ENCODE peak calls at places on chromosome 15, in nine cellular contexts. G is natural killer cell; B is LoVo; J is H4; E is NCI-H1105 treated with DMSO at 0.1 percent for 48 hours; U is A549; K is neural crest cell; D is SK-N-SH; S is activated naive CD4-positive, alpha-beta T cell treated with Interleukin-2 at 50 U/mL for 16 hours. T is an unnamed sample.

GRCh38 chr15:74044267-74045110 is 37.9 kb downstream of the GOLGA6A start:
- DNase-seq in B (no peak), E (no peak), S (no peak), U (no peak), G (no peak), K (no peak), D (no peak), J (no peak), T (no peak)

GRCh38 chr15:62365795-62366442 is 200.8 kb upstream of the C2CD4B start:
- DNase-seq in J (peak), E (peak), U (no peak), D (no peak), B (peak), K (no peak), G (no peak), S (no peak), T (no peak)

GRCh38 chr15:70049115-70049514 is 48.6 kb downstream of the TLE3 start:
- DNase-seq in J (no peak), E (no peak), S (no peak), K (no peak), U (no peak), B (no peak), D (no peak), G (no peak), T (no peak)

GRCh38 chr15:31367730-31368344 is 41.2 kb downstream of the KLF13 start:
- DNase-seq in B (no peak), U (no peak), J (no peak), S (peak), E (no peak), D (no peak), K (no peak), G (no peak), T (no peak)

GRCh38 chr15:58307313-58307961 is 124.4 kb upstream of the LIPC start:
- DNase-seq in J (no peak), B (no peak), E (peak), U (no peak), D (peak), K (no peak), G (no peak), S (no peak), T (no peak)

GRCh38 chr15:80878242-80878866 is 99.2 kb downstream of the CEMIP start:
- DNase-seq in K (no peak), D (no peak), B (no peak), S (no peak), U (no peak), G (no peak), J (no peak), E (no peak), T (peak)

GRCh38 chr15:39135989-39136388 is 444.9 kb upstream of the THBS1 start:
- DNase-seq in G (no peak), S (no peak), U (no peak), D (no peak), B (no peak), E (no peak), K (no peak), J (peak), T (peak)

GRCh38 chr15:51623386-51623938 is 891 bp upstream of the DMXL2 start:
- DNase-seq in U (no peak), G (no peak), S (no peak), K (no peak), B (peak), E (no peak), D (no peak), J (no peak), T (no peak)

GRCh38 chr15:57053470-57053869 is 135.0 kb downstream of the TCF12 start:
- DNase-seq in U (no peak), G (no peak), D (no peak), B (no peak), S (no peak), E (no peak), K (no peak), J (no peak), T (no peak)

GRCh38 chr15:65653781-65654521 is 32.2 kb downstream of the SLC24A1 start:
- DNase-seq in J (no peak), S (no peak), E (no peak), U (no peak), D (no peak), K (no peak), B (peak), G (no peak), T (peak)

GRCh38 chr15:48790716-48791115 is 20.2 kb downstream of the CEP152 start:
- DNase-seq in J (no peak), K (no peak), B (no peak), D (no peak), S (no peak), E (no peak), G (no peak), U (no peak), T (no peak)

GRCh38 chr15:97875513-97876285 is 84.8 kb upstream of the ARRDC4 start:
- DNase-seq in K (no peak), J (no peak), B (peak), D (peak), U (no peak), G (no peak), S (no peak), E (no peak), T (no peak)

GRCh38 chr15:57364282-57365007 is 11.9 kb upstream of the CGNL1 start:
- DNase-seq in S (no peak), B (no peak), D (no peak), J (no peak), U (no peak), G (no peak), E (no peak), K (no peak), T (peak)

GRCh38 chr15:78644979-78645378 is 4.0 kb upstream of the CHRNB4 start:
- DNase-seq in J (no peak), E (no peak), G (no peak), S (no peak), K (no peak), D (no peak), U (no peak), B (no peak), T (no peak)

GRCh38 chr15:73852507-73852906 is 20.9 kb upstream of the TBC1D21 start:
- DNase-seq in E (no peak), K (no peak), D (no peak), J (no peak), G (no peak), S (no peak), B (no peak), U (no peak), T (no peak)

GRCh38 chr15:75237316-75237982 is 20.7 kb upstream of the GOLGA6C start:
- DNase-seq in K (no peak), D (no peak), U (no peak), E (no peak), J (no peak), B (no peak), G (no peak), S (no peak), T (no peak)

GRCh38 chr15:77440378-77440999 is 19.8 kb downstream of the HMG20A start:
- DNase-seq in K (no peak), G (no peak), D (no peak), U (no peak), S (no peak), J (peak), B (peak), E (no peak), T (peak)

GRCh38 chr15:85972805-85973540 is 106.7 kb upstream of the AGBL1 start:
- DNase-seq in U (no peak), E (no peak), S (no peak), B (no peak), D (no peak), G (no peak), K (no peak), J (no peak), T (no peak)

GRCh38 chr15:69609176-69609575 is 156.6 kb downstream of the RPLP1 start:
- DNase-seq in K (no peak), B (no peak), S (no peak), J (peak), E (no peak), G (no peak), D (no peak), U (no peak), T (peak)

GRCh38 chr15:36797128-36797527 is 217.7 kb downstream of the CDIN1 start:
- DNase-seq in D (no peak), S (no peak), U (no peak), K (no peak), J (no peak), E (no peak), B (peak), G (no peak), T (no peak)

GRCh38 chr15:83928878-83929418 is 275.0 kb downstream of the ADAMTSL3 start:
- DNase-seq in D (no peak), K (no peak), U (no peak), E (no peak), S (no peak), B (no peak), J (no peak), G (no peak), T (no peak)

GRCh38 chr15:101684384-101684783 is 32.2 kb upstream of the TM2D3 start:
- DNase-seq in K (no peak), B (no peak), E (no peak), U (peak), G (no peak), S (no peak), J (no peak), D (no peak), T (peak)

GRCh38 chr15:36109943-36110658 is 469.3 kb upstream of the CDIN1 start:
- DNase-seq in S (no peak), K (no peak), E (no peak), J (no peak), D (no peak), U (no peak), B (no peak), G (no peak), T (peak)

GRCh38 chr15:38535451-38536200 is 29.0 kb downstream of the RASGRP1 start:
- DNase-seq in K (no peak), B (no peak), G (no peak), U (no peak), E (no peak), D (no peak), S (no peak), J (no peak), T (peak)

GRCh38 chr15:38252481-38253311 is at the start of gene SPRED1:
- DNase-seq in J (peak), U (no peak), E (no peak), S (peak), D (peak), B (peak), K (peak), G (peak), T (peak)

GRCh38 chr15:25058080-25058785 is 103.4 kb downstream of the SNRPN start:
- DNase-seq in D (no peak), B (no peak), G (no peak), K (no peak), J (no peak), S (no peak), U (no peak), E (no peak), T (no peak)